ENCODE peak calls at places on chromosomes 13 and 19, in four cellular contexts. V is GM13977, Q is uterus, Z is astrocyte of the spinal cord. B is an unnamed sample.
A peak's percentile ranks its signal among the peaks of the same experiment; 100 is the strongest.

GRCh38 chr13:66659291-66660012 is 570.7 kb downstream of the PCDH9 start:
- DNase-seq in V (no peak), Q (no peak), Z (peak; percentile 63), B (no peak)

GRCh38 chr19:31531326-31531725 is 182.1 kb upstream of the TSHZ3 start:
- DNase-seq in V (no peak), Q (no peak), Z (no peak), B (no peak)

GRCh38 chr19:14632286-14632685 is 42.4 kb downstream of the ADGRE3 start:
- DNase-seq in V (peak; percentile 42), Q (no peak), Z (no peak), B (no peak)

GRCh38 chr13:50365683-50366391 is 350.6 kb downstream of the KCNRG start:
- DNase-seq in V (no peak), Q (no peak), Z (no peak), B (no peak)

GRCh38 chr19:56639217-56639616 is 3.7 kb upstream of the SMIM17 start:
- DNase-seq in V (no peak), Q (no peak), Z (peak; percentile 8), B (no peak)

GRCh38 chr13:43666403-43666802 is 120.4 kb downstream of the ENOX1 start:
- DNase-seq in V (no peak), Q (no peak), Z (no peak), B (no peak)

GRCh38 chr13:21825801-21826200 is 154.9 kb downstream of the FGF9 start:
- DNase-seq in V (no peak), Q (no peak), Z (no peak), B (no peak)

GRCh38 chr19:48513289-48514122 is 1.9 kb upstream of the LMTK3 start:
- DNase-seq in V (peak; percentile 88), Q (peak; percentile 22), Z (peak; percentile 48), B (peak; percentile 47)

GRCh38 chr13:35278917-35279316 is 197.6 kb downstream of the MAB21L1 start:
- DNase-seq in V (no peak), Q (no peak), Z (no peak), B (no peak)

GRCh38 chr19:58182577-58182988 is 278 bp upstream of the ZNF274 start:
- DNase-seq in V (peak; percentile 95), Q (no peak), Z (no peak), B (no peak)

GRCh38 chr19:5612891-5613290 is 9.7 kb downstream of the SAFB2 start:
- DNase-seq in V (no peak), Q (no peak), Z (no peak), B (no peak)

GRCh38 chr19:17873661-17874422 is 2.1 kb downstream of the SLC5A5 start:
- DNase-seq in V (peak; percentile 89), Q (no peak), Z (no peak), B (no peak)

GRCh38 chr19:46441775-46442332 is 13.1 kb upstream of the PNMA8C start:
- DNase-seq in V (no peak), Q (no peak), Z (no peak), B (no peak)

GRCh38 chr13:110010433-110011135 is 224.2 kb upstream of the IRS2 start:
- DNase-seq in V (no peak), Q (no peak), Z (peak; percentile 24), B (no peak)

GRCh38 chr19:29680447-29680846 is 15.2 kb downstream of the PLEKHF1 start:
- DNase-seq in V (no peak), Q (no peak), Z (no peak), B (no peak)

GRCh38 chr13:107099661-107100060 is 531.7 kb upstream of the ARGLU1 start:
- DNase-seq in V (no peak), Q (no peak), Z (peak; percentile 76), B (no peak)

DNA sequence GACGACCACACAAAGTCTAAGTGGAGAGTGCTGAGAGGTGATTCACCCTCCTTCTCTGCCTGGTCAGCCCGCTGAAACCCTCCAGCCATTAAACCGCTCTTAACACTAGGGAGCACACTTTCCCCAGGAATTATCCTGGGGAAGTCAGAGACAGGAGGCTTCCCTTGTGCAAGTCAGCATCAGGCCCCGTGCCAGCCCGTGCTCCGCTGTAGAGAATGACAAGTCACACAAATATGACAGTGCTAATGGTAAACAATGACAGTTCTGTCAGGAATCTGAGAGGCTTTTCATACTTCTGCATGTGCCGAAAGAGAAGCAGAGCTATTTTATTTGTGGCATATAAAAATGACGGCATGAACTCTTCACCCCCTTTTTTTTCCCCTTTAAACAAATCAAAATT is 816.9 kb upstream of the SLC10A2 start:
- DNase-seq in V (no peak), Q (peak; percentile 23), Z (peak; percentile 96), B (peak; percentile 36)
- TF ChIP-seq CTCF in V (peak; percentile 11), Q (peak; percentile 39), Z (peak; percentile 63), B (peak; percentile 72)

GRCh38 chr13:95745752-95746151 is 68.8 kb downstream of the DNAJC3 start:
- DNase-seq in V (no peak), Q (no peak), Z (no peak), B (no peak)
- TF ChIP-seq CTCF in V (no peak), Q (no peak), Z (peak; percentile 28), B (peak; percentile 39)

GRCh38 chr13:40666058-40666904 is at the start of gene FOXO1:
- DNase-seq in V (peak; percentile 99), Q (peak; percentile 94), Z (peak; percentile 85), B (peak; percentile 78)
- TF ChIP-seq CTCF in V (no peak), Q (no peak), Z (no peak), B (no peak)

DNA sequence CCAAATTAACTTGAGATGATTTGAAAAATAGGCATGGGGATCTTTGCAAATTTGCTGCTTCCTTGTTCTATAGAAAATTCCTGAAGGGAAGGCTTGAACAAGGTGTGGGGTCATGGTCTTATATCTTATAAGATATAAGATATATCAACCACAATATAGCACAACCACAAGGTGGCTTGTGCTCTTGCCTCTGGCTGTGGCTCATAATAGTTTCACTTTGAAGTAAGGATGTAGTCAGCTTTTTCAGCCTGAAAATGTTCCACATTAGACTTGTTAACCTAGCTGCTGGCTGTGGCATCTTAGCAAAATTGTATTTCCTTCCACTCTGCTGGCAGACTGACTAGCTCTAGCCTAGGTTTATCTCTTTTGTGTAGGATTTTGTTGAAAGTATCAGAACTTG is 169.7 kb downstream of the KLF5 start:
- DNase-seq in V (no peak), Q (no peak), Z (peak; percentile 56), B (no peak)
- TF ChIP-seq CTCF in V (no peak), Q (no peak), Z (peak; percentile 24), B (no peak)

GRCh38 chr13:32938907-32939306 is 77.3 kb upstream of the KL start:
- DNase-seq in V (no peak), Q (no peak), Z (peak; percentile 8), B (no peak)

GRCh38 chr13:32946558-32946957 is 69.7 kb upstream of the KL start:
- DNase-seq in V (no peak), Q (no peak), Z (no peak), B (no peak)

GRCh38 chr13:32941368-32941767 is 74.9 kb upstream of the KL start:
- DNase-seq in V (no peak), Q (no peak), Z (no peak), B (no peak)

DNA sequence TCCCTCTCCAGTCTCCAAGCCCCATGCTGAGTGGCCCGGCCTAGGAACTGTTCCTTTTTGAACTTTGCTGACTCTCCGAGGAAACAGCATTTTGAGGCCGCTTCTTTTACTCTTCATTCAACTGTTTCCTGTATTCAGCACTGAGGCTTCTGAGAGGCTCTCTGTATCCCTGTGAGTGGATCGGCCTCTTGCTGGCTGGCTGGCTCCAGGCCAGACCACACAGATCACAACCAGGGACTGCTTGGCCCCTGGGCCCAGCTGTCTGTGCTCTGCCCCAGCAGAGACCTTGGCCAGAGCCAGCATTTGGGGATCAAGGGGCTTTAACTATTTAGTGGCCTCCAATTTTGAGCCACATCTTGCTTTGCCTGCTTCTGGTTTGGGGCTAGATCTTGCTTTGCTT is 75.6 kb upstream of the KL start:
- DNase-seq in V (no peak), Q (no peak), Z (peak; percentile 70), B (no peak)
- TF ChIP-seq CTCF in V (no peak), Q (no peak), Z (no peak), B (no peak)

DNA sequence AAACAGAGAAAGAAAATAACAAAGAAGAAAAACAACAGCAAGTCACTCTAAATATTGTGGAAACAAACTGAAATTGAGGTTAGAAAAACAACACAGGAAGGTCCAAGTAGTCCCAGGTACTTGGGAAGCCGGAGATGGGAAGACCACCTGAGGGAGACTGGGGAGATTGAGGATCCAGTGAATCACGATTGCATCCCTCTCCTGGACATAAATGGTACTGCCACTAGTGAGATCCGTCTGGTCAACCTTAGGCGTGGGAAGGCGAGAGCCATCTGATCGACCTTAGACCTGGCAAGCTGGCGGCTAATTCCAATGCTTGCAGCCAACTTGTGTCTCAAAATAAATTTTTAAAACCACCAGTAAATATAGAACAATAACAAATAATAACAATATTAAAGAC is 81.9 kb downstream of the ZNF726 start:
- DNase-seq in V (no peak), Q (no peak), Z (no peak), B (no peak)
- TF ChIP-seq CTCF in V (no peak), Q (no peak), Z (peak; percentile 30), B (peak; percentile 25)

GRCh38 chr13:111038887-111039286 is 76.2 kb upstream of the ARHGEF7 start:
- DNase-seq in V (no peak), Q (no peak), Z (no peak), B (no peak)

GRCh38 chr13:111040821-111041220 is 74.3 kb upstream of the ARHGEF7 start:
- DNase-seq in V (no peak), Q (no peak), Z (no peak), B (no peak)

GRCh38 chr13:111037838-111038397 is 77.2 kb upstream of the ARHGEF7 start:
- DNase-seq in V (no peak), Q (no peak), Z (no peak), B (no peak)

GRCh38 chr13:111042661-111043226 is 72.4 kb upstream of the ARHGEF7 start:
- DNase-seq in V (no peak), Q (no peak), Z (no peak), B (no peak)

DNA sequence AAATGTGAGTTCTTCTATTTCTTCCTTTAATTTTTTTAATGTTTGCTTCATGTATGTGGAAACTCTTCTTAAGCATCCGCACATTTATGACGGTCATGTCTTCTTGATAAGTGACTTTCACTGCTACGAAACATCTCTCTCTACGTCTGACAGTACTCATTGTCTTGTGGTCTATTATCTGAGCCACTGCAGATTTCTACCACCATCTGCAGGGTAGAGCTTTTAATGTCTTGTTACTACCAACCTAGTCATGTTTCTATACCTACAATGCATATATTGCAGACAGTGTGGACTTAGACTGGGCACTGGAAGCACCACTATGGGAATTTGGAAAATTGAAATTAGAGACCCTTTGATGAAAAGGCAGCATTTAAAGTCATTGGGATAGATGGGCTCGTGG is 75.4 kb upstream of the ARHGEF7 start:
- DNase-seq in V (no peak), Q (no peak), Z (no peak), B (no peak)
- TF ChIP-seq CTCF in V (no peak), Q (no peak), Z (no peak), B (no peak)

DNA sequence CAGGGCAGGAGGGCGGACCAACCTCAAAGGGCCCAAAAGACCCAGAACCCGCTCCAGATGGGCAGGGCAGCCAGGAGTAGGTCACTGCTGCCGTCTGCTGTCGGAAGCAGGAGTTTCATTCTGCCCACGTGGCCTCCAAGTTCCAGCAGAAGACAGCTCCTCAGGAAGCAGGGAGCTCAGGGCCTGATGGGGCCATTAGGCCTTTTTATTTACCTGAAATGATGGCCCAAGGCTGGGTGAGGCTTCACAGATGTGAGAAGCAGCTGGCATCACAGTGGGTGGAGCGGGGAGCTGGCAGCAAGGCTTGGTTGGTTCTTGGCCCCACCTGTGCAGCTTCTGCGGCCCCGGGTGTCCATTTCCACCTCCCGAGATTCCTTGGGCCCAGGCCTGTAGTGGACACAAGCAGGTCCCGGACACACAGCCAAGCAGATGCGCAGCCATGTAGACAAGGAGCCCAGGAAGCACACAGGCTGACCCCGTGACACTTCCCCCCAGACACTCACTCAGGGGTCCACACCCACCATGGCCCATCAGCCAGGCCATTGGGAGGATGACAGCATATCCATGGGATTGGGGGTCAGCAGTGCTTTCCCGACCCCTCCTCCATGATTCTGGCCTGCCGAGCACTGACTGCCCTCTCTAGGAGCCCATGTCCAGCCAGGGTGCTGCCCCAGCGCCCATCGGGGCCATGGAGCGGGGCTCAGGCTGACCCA is 26.4 kb downstream of the C13orf46 start:
- DNase-seq in V (no peak), Q (peak; percentile 82), Z (no peak), B (no peak)
- TF ChIP-seq CTCF in V (peak; percentile 28), Q (peak; percentile 86), Z (peak; percentile 59), B (peak; percentile 29)